ENCODE peak calls at places on chromosomes 4 and X, in nine cellular contexts. One of them, this sample, is unnamed.

GRCh38 chrX:35380808-35381700 is 417.1 kb upstream of the MAGEB16 start:
- DNase-seq in lower lobe of right lung: no peak
- DNase-seq in Karpas-422: peak
- DNase-seq in fibroblast of lung: peak
- DNase-seq in effector memory CD4-positive, alpha-beta T cell: no peak
- DNase-seq in pancreas: no peak
- DNase-seq in mammary epithelial cell: peak
- DNase-seq in mesendoderm: peak
- DNase-seq in cardiac muscle cell: peak
- DNase-seq in this sample: no peak

GRCh38 chrX:47958943-47959342 is 44.8 kb downstream of the ZNF182 start:
- DNase-seq in lower lobe of right lung: no peak
- DNase-seq in Karpas-422: peak
- DNase-seq in fibroblast of lung: no peak
- DNase-seq in effector memory CD4-positive, alpha-beta T cell: no peak
- DNase-seq in pancreas: peak
- DNase-seq in mammary epithelial cell: no peak
- DNase-seq in mesendoderm: peak
- DNase-seq in cardiac muscle cell: peak
- DNase-seq in this sample: no peak

GRCh38 chr4:54525602-54526001 is 132.2 kb upstream of the KIT start:
- DNase-seq in lower lobe of right lung: no peak
- DNase-seq in Karpas-422: no peak
- DNase-seq in fibroblast of lung: peak
- DNase-seq in effector memory CD4-positive, alpha-beta T cell: no peak
- DNase-seq in pancreas: no peak
- DNase-seq in mammary epithelial cell: peak
- DNase-seq in mesendoderm: peak
- DNase-seq in cardiac muscle cell: peak
- DNase-seq in this sample: no peak

GRCh38 chr4:20984011-20984836 is 284.0 kb downstream of the PACRGL start:
- DNase-seq in lower lobe of right lung: no peak
- DNase-seq in Karpas-422: no peak
- DNase-seq in fibroblast of lung: no peak
- DNase-seq in effector memory CD4-positive, alpha-beta T cell: no peak
- DNase-seq in pancreas: no peak
- DNase-seq in mammary epithelial cell: no peak
- DNase-seq in mesendoderm: peak
- DNase-seq in cardiac muscle cell: no peak
- DNase-seq in this sample: no peak

GRCh38 chrX:140433582-140433981 is 71.3 kb downstream of the SOX3 start:
- DNase-seq in lower lobe of right lung: no peak
- DNase-seq in Karpas-422: no peak
- DNase-seq in fibroblast of lung: no peak
- DNase-seq in effector memory CD4-positive, alpha-beta T cell: no peak
- DNase-seq in pancreas: no peak
- DNase-seq in mammary epithelial cell: no peak
- DNase-seq in mesendoderm: no peak
- DNase-seq in cardiac muscle cell: no peak
- DNase-seq in this sample: no peak

GRCh38 chrX:97882306-97882705 is 998.6 kb downstream of the RPA4 start:
- DNase-seq in lower lobe of right lung: no peak
- DNase-seq in Karpas-422: no peak
- DNase-seq in fibroblast of lung: no peak
- DNase-seq in effector memory CD4-positive, alpha-beta T cell: no peak
- DNase-seq in pancreas: no peak
- DNase-seq in mammary epithelial cell: no peak
- DNase-seq in mesendoderm: no peak
- DNase-seq in cardiac muscle cell: no peak
- DNase-seq in this sample: no peak

GRCh38 chr4:55545133-55545532 is 1.6 kb downstream of the CLOCK start:
- DNase-seq in lower lobe of right lung: no peak
- DNase-seq in Karpas-422: no peak
- DNase-seq in fibroblast of lung: peak
- DNase-seq in effector memory CD4-positive, alpha-beta T cell: no peak
- DNase-seq in pancreas: no peak
- DNase-seq in mammary epithelial cell: peak
- DNase-seq in mesendoderm: peak
- DNase-seq in cardiac muscle cell: peak
- DNase-seq in this sample: no peak

GRCh38 chr4:78560296-78560963 is 8.9 kb downstream of the ANXA3 start:
- DNase-seq in lower lobe of right lung: no peak
- DNase-seq in Karpas-422: no peak
- DNase-seq in fibroblast of lung: peak
- DNase-seq in effector memory CD4-positive, alpha-beta T cell: no peak
- DNase-seq in pancreas: no peak
- DNase-seq in mammary epithelial cell: peak
- DNase-seq in mesendoderm: peak
- DNase-seq in cardiac muscle cell: peak
- DNase-seq in this sample: no peak

GRCh38 chr4:64564126-64564525 is 154.9 kb upstream of the TECRL start:
- DNase-seq in lower lobe of right lung: no peak
- DNase-seq in Karpas-422: no peak
- DNase-seq in fibroblast of lung: peak
- DNase-seq in effector memory CD4-positive, alpha-beta T cell: no peak
- DNase-seq in pancreas: no peak
- DNase-seq in mammary epithelial cell: peak
- DNase-seq in mesendoderm: no peak
- DNase-seq in cardiac muscle cell: no peak
- DNase-seq in this sample: no peak

GRCh38 chr4:110195561-110196205 is 2.7 kb downstream of the ELOVL6 start:
- DNase-seq in lower lobe of right lung: no peak
- DNase-seq in Karpas-422: peak
- DNase-seq in fibroblast of lung: no peak
- DNase-seq in effector memory CD4-positive, alpha-beta T cell: no peak
- DNase-seq in pancreas: no peak
- DNase-seq in mammary epithelial cell: peak
- DNase-seq in mesendoderm: peak
- DNase-seq in cardiac muscle cell: no peak
- DNase-seq in this sample: no peak

GRCh38 chr4:168384437-168385141 is 66.0 kb upstream of the DDX60 start:
- DNase-seq in lower lobe of right lung: no peak
- DNase-seq in Karpas-422: no peak
- DNase-seq in fibroblast of lung: peak
- DNase-seq in effector memory CD4-positive, alpha-beta T cell: no peak
- DNase-seq in pancreas: no peak
- DNase-seq in mammary epithelial cell: no peak
- DNase-seq in mesendoderm: no peak
- DNase-seq in cardiac muscle cell: peak
- DNase-seq in this sample: no peak

GRCh38 chr4:39353478-39354177 is 12.5 kb downstream of the RFC1 start:
- DNase-seq in lower lobe of right lung: no peak
- DNase-seq in Karpas-422: no peak
- DNase-seq in fibroblast of lung: peak
- DNase-seq in effector memory CD4-positive, alpha-beta T cell: no peak
- DNase-seq in pancreas: no peak
- DNase-seq in mammary epithelial cell: peak
- DNase-seq in mesendoderm: no peak
- DNase-seq in cardiac muscle cell: peak
- DNase-seq in this sample: no peak

GRCh38 chrX:10501606-10502005 is 118.8 kb downstream of the MID1 start:
- DNase-seq in lower lobe of right lung: no peak
- DNase-seq in Karpas-422: no peak
- DNase-seq in fibroblast of lung: no peak
- DNase-seq in effector memory CD4-positive, alpha-beta T cell: no peak
- DNase-seq in pancreas: no peak
- DNase-seq in mammary epithelial cell: no peak
- DNase-seq in mesendoderm: no peak
- DNase-seq in cardiac muscle cell: no peak
- DNase-seq in this sample: no peak
- H3K27ac ChIP-seq in lower lobe of right lung: no peak
- H3K27ac ChIP-seq in Karpas-422: no peak
- H3K27ac ChIP-seq in fibroblast of lung: no peak
- H3K27ac ChIP-seq in effector memory CD4-positive, alpha-beta T cell: no peak
- H3K27ac ChIP-seq in pancreas: no peak
- H3K27ac ChIP-seq in mammary epithelial cell: no peak
- H3K27ac ChIP-seq in mesendoderm: no peak
- H3K27ac ChIP-seq in cardiac muscle cell: no peak
- H3K27ac ChIP-seq in this sample: no peak

GRCh38 chrX:38561126-38561868 is at the start of gene TSPAN7:
- DNase-seq in lower lobe of right lung: peak
- DNase-seq in Karpas-422: no peak
- DNase-seq in fibroblast of lung: peak
- DNase-seq in effector memory CD4-positive, alpha-beta T cell: peak
- DNase-seq in pancreas: peak
- DNase-seq in mammary epithelial cell: peak
- DNase-seq in mesendoderm: peak
- DNase-seq in cardiac muscle cell: peak
- DNase-seq in this sample: peak
- H3K27ac ChIP-seq in lower lobe of right lung: no peak
- H3K27ac ChIP-seq in Karpas-422: no peak
- H3K27ac ChIP-seq in fibroblast of lung: no peak
- H3K27ac ChIP-seq in effector memory CD4-positive, alpha-beta T cell: no peak
- H3K27ac ChIP-seq in pancreas: no peak
- H3K27ac ChIP-seq in mammary epithelial cell: no peak
- H3K27ac ChIP-seq in mesendoderm: no peak
- H3K27ac ChIP-seq in cardiac muscle cell: no peak
- H3K27ac ChIP-seq in this sample: peak

GRCh38 chr4:112277220-112277619 is 8.5 kb downstream of the TIFA start:
- DNase-seq in lower lobe of right lung: no peak
- DNase-seq in Karpas-422: no peak
- DNase-seq in fibroblast of lung: no peak
- DNase-seq in effector memory CD4-positive, alpha-beta T cell: no peak
- DNase-seq in pancreas: no peak
- DNase-seq in mammary epithelial cell: peak
- DNase-seq in mesendoderm: no peak
- DNase-seq in cardiac muscle cell: no peak
- DNase-seq in this sample: no peak

GRCh38 chr4:112277705-112278448 is 7.8 kb downstream of the TIFA start:
- DNase-seq in lower lobe of right lung: no peak
- DNase-seq in Karpas-422: no peak
- DNase-seq in fibroblast of lung: no peak
- DNase-seq in effector memory CD4-positive, alpha-beta T cell: no peak
- DNase-seq in pancreas: no peak
- DNase-seq in mammary epithelial cell: peak
- DNase-seq in mesendoderm: no peak
- DNase-seq in cardiac muscle cell: no peak
- DNase-seq in this sample: no peak

GRCh38 chr4:112280657-112281056 is 5.0 kb downstream of the TIFA start:
- DNase-seq in lower lobe of right lung: no peak
- DNase-seq in Karpas-422: no peak
- DNase-seq in fibroblast of lung: no peak
- DNase-seq in effector memory CD4-positive, alpha-beta T cell: no peak
- DNase-seq in pancreas: no peak
- DNase-seq in mammary epithelial cell: no peak
- DNase-seq in mesendoderm: no peak
- DNase-seq in cardiac muscle cell: no peak
- DNase-seq in this sample: no peak

GRCh38 chr4:112279882-112280315 is 5.8 kb downstream of the TIFA start:
- DNase-seq in lower lobe of right lung: no peak
- DNase-seq in Karpas-422: no peak
- DNase-seq in fibroblast of lung: peak
- DNase-seq in effector memory CD4-positive, alpha-beta T cell: no peak
- DNase-seq in pancreas: no peak
- DNase-seq in mammary epithelial cell: no peak
- DNase-seq in mesendoderm: no peak
- DNase-seq in cardiac muscle cell: peak
- DNase-seq in this sample: no peak

DNA sequence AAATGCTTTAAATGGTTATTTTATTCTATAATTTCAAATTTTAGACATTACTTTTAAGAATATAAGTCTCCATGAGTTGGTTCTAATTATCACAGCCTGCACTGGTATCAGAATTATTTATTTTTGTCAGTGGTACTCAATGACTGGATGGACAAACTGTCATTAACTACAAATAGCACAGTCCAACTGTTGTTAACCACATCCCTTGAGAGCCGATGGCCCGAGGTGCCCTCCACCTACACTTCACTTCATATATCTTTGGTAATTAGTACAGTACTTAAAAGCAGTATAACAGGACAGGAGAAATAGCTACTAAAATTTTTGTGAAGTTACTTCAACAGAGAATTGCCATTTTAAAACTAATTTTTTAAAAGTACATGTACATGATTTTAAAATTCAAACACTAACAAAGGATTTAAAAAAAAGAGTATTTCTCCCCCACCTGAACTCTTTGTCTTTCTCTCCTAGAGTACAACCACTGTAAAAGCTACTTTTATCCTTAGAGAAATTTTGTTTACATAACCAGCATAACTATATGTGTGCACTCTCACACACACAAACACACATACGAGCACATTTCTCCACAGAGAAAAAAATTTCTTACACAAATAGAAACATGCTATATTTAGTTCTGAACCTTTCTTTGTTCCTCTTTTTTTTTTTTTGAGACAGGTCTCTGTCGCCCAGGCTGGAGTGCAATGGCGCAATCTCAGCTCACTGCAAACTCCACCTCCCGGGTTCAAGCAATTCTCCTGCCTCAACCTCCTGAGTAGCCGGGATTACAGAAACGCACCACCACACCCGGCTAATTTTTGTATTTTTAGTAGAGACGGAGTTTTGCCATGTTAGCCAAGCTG is 6.5 kb downstream of the TIFA start:
- DNase-seq in lower lobe of right lung: peak
- DNase-seq in Karpas-422: peak
- DNase-seq in fibroblast of lung: no peak
- DNase-seq in effector memory CD4-positive, alpha-beta T cell: no peak
- DNase-seq in pancreas: no peak
- DNase-seq in mammary epithelial cell: no peak
- DNase-seq in mesendoderm: no peak
- DNase-seq in cardiac muscle cell: no peak
- DNase-seq in this sample: no peak
- H3K27ac ChIP-seq in lower lobe of right lung: peak
- H3K27ac ChIP-seq in Karpas-422: peak
- H3K27ac ChIP-seq in fibroblast of lung: no peak
- H3K27ac ChIP-seq in effector memory CD4-positive, alpha-beta T cell: peak
- H3K27ac ChIP-seq in pancreas: peak
- H3K27ac ChIP-seq in mammary epithelial cell: peak
- H3K27ac ChIP-seq in mesendoderm: no peak
- H3K27ac ChIP-seq in cardiac muscle cell: no peak
- H3K27ac ChIP-seq in this sample: no peak

GRCh38 chrX:110397353-110397752 is 38.7 kb downstream of the RTL9 start:
- DNase-seq in lower lobe of right lung: no peak
- DNase-seq in Karpas-422: no peak
- DNase-seq in fibroblast of lung: no peak
- DNase-seq in effector memory CD4-positive, alpha-beta T cell: no peak
- DNase-seq in pancreas: no peak
- DNase-seq in mammary epithelial cell: no peak
- DNase-seq in mesendoderm: peak
- DNase-seq in cardiac muscle cell: no peak
- DNase-seq in this sample: no peak

GRCh38 chrX:110395877-110396276 is 37.2 kb downstream of the RTL9 start:
- DNase-seq in lower lobe of right lung: no peak
- DNase-seq in Karpas-422: no peak
- DNase-seq in fibroblast of lung: no peak
- DNase-seq in effector memory CD4-positive, alpha-beta T cell: no peak
- DNase-seq in pancreas: no peak
- DNase-seq in mammary epithelial cell: peak
- DNase-seq in mesendoderm: no peak
- DNase-seq in cardiac muscle cell: no peak
- DNase-seq in this sample: no peak

GRCh38 chrX:110397904-110398303 is 39.3 kb downstream of the RTL9 start:
- DNase-seq in lower lobe of right lung: no peak
- DNase-seq in Karpas-422: no peak
- DNase-seq in fibroblast of lung: no peak
- DNase-seq in effector memory CD4-positive, alpha-beta T cell: no peak
- DNase-seq in pancreas: no peak
- DNase-seq in mammary epithelial cell: no peak
- DNase-seq in mesendoderm: peak
- DNase-seq in cardiac muscle cell: no peak
- DNase-seq in this sample: no peak

GRCh38 chrX:110396777-110397176 is 38.1 kb downstream of the RTL9 start:
- DNase-seq in lower lobe of right lung: no peak
- DNase-seq in Karpas-422: no peak
- DNase-seq in fibroblast of lung: no peak
- DNase-seq in effector memory CD4-positive, alpha-beta T cell: no peak
- DNase-seq in pancreas: no peak
- DNase-seq in mammary epithelial cell: no peak
- DNase-seq in mesendoderm: no peak
- DNase-seq in cardiac muscle cell: no peak
- DNase-seq in this sample: no peak

GRCh38 chrX:110394653-110395052 is 36.0 kb downstream of the RTL9 start:
- DNase-seq in lower lobe of right lung: no peak
- DNase-seq in Karpas-422: no peak
- DNase-seq in fibroblast of lung: peak
- DNase-seq in effector memory CD4-positive, alpha-beta T cell: no peak
- DNase-seq in pancreas: no peak
- DNase-seq in mammary epithelial cell: peak
- DNase-seq in mesendoderm: no peak
- DNase-seq in cardiac muscle cell: peak
- DNase-seq in this sample: no peak
- H3K27ac ChIP-seq in lower lobe of right lung: no peak
- H3K27ac ChIP-seq in Karpas-422: no peak
- H3K27ac ChIP-seq in fibroblast of lung: no peak
- H3K27ac ChIP-seq in effector memory CD4-positive, alpha-beta T cell: no peak
- H3K27ac ChIP-seq in pancreas: no peak
- H3K27ac ChIP-seq in mammary epithelial cell: peak
- H3K27ac ChIP-seq in mesendoderm: no peak
- H3K27ac ChIP-seq in cardiac muscle cell: no peak
- H3K27ac ChIP-seq in this sample: no peak